ENCODE peak calls at places on chromosomes 11 and 22, in nine cellular contexts. H is uterus, T is transverse colon, J is lower leg skin, Y is tibial nerve, U is NB4, L is GM12892, Z is sigmoid colon, I is erythroblast. M is an unnamed sample.

GRCh38 chr11:15073361-15074205 is at the start of gene CALCB:
- DNase-seq in T (no peak), J (no peak), U (no peak), L (no peak), I (no peak), H (no peak), Z (no peak), Y (no peak), M (no peak)

GRCh38 chr11:2886191-2886894 is 768 bp upstream of the CDKN1C start:
- DNase-seq in L (no peak), Y (no peak), J (no peak), Z (peak; percentile 85), I (peak; percentile 57), T (no peak), U (no peak), H (peak; percentile 62), M (no peak)

GRCh38 chr22:44543362-44543761 is 45.3 kb upstream of the RTL6 start:
- DNase-seq in Z (no peak), U (no peak), H (no peak), I (no peak), L (no peak), Y (no peak), J (no peak), T (no peak), M (no peak)

GRCh38 chr11:46858920-46859531 is 12.9 kb upstream of the CKAP5 start:
- DNase-seq in L (no peak), Z (no peak), H (no peak), J (no peak), U (peak; percentile 58), I (no peak), Y (no peak), T (no peak), M (no peak)

GRCh38 chr11:112166561-112166960 is 611 bp upstream of the TEX12 start:
- DNase-seq in Z (no peak), T (peak; percentile 47), L (no peak), H (no peak), U (no peak), I (no peak), Y (peak; percentile 31), J (no peak), M (no peak)

GRCh38 chr22:20095521-20095920 is 15.5 kb downstream of the DGCR8 start:
- DNase-seq in H (no peak), U (no peak), J (no peak), L (no peak), Z (no peak), T (no peak), Y (no peak), I (no peak), M (no peak)

GRCh38 chr11:129709801-129710398 is 105.7 kb upstream of the TMEM45B start:
- DNase-seq in U (no peak), T (no peak), Y (no peak), Z (no peak), J (no peak), H (no peak), L (no peak), I (no peak), M (no peak)

GRCh38 chr22:44919691-44920090 is 90.1 kb downstream of the PHF21B start:
- DNase-seq in H (no peak), I (no peak), T (no peak), L (no peak), U (no peak), J (no peak), Z (peak; percentile 27), Y (no peak), M (no peak)

GRCh38 chr11:44524751-44525171 is 40.7 kb upstream of the CD82 start:
- DNase-seq in I (no peak), H (no peak), U (peak; percentile 25), Z (no peak), T (no peak), Y (no peak), J (no peak), L (no peak), M (no peak)
- TF ChIP-seq POLR2A in I (no peak), H (no peak), U (no peak), Z (no peak), T (no peak), Y (no peak), J (no peak), L (no peak), M (no peak)

DNA sequence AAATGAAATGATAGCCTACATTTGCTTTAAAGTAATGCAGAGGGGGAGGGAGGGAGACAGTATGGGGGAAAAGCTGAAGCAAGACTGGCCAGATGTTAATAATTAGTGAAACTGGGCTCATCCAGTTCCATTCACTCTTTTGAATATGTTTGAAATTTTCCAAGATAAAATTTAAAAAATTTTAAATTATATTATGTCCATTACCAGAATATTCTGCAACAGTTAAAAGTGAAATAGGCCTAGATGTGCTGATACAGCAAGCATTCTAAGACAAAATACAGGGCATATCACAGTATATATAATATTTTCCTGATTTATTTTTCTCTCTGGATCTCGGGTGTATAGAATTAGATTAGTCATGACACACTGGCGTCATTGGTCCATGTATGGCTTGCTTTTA is 13.6 kb upstream of the ZNRF3 start:
- DNase-seq in H (no peak), J (no peak), U (no peak), I (no peak), L (no peak), Y (no peak), Z (no peak), T (no peak), M (no peak)
- TF ChIP-seq POLR2A in H (no peak), J (no peak), U (no peak), I (no peak), L (no peak), Y (no peak), Z (no peak), T (no peak), M (no peak)

GRCh38 chr11:73230931-73231330 is 12.8 kb downstream of the P2RY2 start:
- DNase-seq in U (no peak), L (no peak), I (no peak), T (peak; percentile 0), Y (no peak), J (no peak), Z (peak; percentile 43), H (no peak), M (no peak)
- TF ChIP-seq POLR2A in U (no peak), L (no peak), I (no peak), T (no peak), Y (no peak), J (no peak), Z (no peak), H (no peak), M (no peak)

DNA sequence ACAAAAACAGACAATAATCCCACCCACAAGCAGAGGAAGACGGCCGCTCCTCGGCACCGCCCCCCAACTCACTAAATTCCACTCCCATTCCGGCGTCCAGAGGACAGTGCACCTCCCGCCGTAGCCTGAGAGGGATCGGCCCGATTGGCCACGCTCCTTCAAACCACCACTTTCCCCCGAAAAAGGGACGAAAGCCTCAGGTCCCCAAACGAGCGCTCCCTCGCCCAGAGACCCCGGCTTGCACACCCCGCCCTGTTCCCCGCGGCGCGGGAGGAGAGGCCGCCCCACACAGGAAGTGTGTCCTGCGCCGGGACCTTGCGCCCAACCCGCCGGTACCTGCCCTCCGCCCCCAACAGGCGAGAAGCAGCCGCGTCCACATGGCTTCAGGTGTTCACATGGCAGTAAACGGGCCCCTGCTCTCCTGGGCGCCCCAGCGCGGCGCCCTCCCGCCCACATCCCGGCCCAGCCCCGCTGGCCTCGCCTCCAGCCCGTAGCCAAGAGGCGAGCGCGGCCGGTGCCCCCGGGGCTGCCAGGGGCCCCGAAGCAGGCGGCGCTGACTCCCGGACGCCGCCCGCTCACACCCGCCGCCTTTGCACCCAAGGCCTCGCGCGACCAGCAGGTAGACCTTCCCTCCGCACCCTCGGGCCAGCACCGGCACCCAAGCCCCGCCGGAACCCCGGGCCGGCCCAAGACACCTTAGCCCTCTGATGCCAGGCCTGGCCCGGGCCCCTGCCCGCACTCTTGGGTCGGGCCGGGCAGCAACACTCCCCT is 861 bp downstream of the TCF20 start:
- DNase-seq in H (peak; percentile 29), Z (peak; percentile 73), L (peak; percentile 84), T (peak; percentile 84), Y (no peak), U (peak; percentile 71), I (peak; percentile 78), J (peak; percentile 33), M (peak; percentile 40)
- TF ChIP-seq POLR2A in H (no peak), Z (no peak), L (peak; percentile 56), T (no peak), Y (no peak), U (no peak), I (peak; percentile 10), J (no peak), M (no peak)

GRCh38 chr22:37218771-37219411 is 6.6 kb upstream of the SSTR3 start:
- DNase-seq in Z (no peak), H (no peak), L (peak; percentile 67), J (no peak), Y (no peak), U (no peak), I (no peak), T (peak; percentile 52), M (no peak)

GRCh38 chr22:37219534-37219933 is 7.3 kb upstream of the SSTR3 start:
- DNase-seq in Y (no peak), T (no peak), L (no peak), J (no peak), Z (no peak), I (no peak), H (no peak), U (no peak), M (no peak)

GRCh38 chr22:37222440-37222971 is 10.2 kb upstream of the SSTR3 start:
- DNase-seq in H (no peak), T (peak; percentile 28), I (no peak), L (no peak), U (peak; percentile 47), Z (no peak), J (no peak), Y (no peak), M (no peak)

GRCh38 chr22:37221424-37222336 is 9.4 kb upstream of the SSTR3 start:
- DNase-seq in U (no peak), H (no peak), L (no peak), Y (no peak), J (no peak), Z (no peak), T (no peak), I (no peak), M (no peak)

DNA sequence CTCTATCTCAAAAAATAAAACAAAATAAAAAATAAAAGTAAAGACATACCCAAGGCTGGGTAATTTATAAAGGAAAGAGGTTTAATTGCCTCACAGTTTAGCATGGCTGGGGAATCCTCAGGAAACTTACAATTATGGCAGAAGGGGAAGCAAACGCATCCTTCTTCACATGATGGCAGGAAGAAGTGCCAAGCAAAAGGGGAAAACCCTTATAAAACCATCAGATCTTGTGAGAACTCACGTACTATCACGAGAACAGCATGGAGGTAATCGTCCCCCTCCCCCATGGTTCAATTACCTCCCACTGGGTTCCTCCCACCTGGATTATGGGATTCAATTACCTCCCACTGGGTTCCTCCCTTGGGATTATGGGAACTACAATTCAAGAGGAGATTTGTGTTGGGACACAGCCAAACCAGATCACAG is 8.3 kb upstream of the SSTR3 start:
- DNase-seq in U (no peak), Y (no peak), H (no peak), I (no peak), J (no peak), Z (no peak), L (no peak), T (no peak), M (no peak)
- TF ChIP-seq POLR2A in U (no peak), Y (no peak), H (no peak), I (no peak), J (no peak), Z (no peak), L (peak; percentile 82), T (no peak), M (no peak)

GRCh38 chr11:61816736-61817455 is at the start of gene FADS1:
- DNase-seq in Y (peak; percentile 70), I (peak; percentile 93), H (peak; percentile 93), L (peak; percentile 87), Z (peak; percentile 96), T (peak; percentile 83), J (peak; percentile 63), U (peak; percentile 99), M (peak; percentile 95)
- TF ChIP-seq POLR2A in Y (peak; percentile 75), I (peak; percentile 73), H (peak; percentile 77), L (peak; percentile 44), Z (peak; percentile 6), T (peak; percentile 14), J (no peak), U (peak; percentile 57), M (peak; percentile 64)